ENCODE peak calls at places on chromosomes 12 and 14, in six cellular contexts. S, D, X, F, W and H are unnamed samples.

GRCh38 chr14:91749857-91750256 is 18.0 kb upstream of the CATSPERB start:
- DNase-seq in F (no peak), X (no peak), S (no peak), W (no peak), D (no peak), H (no peak)

GRCh38 chr12:56013482-56013881 is 7.4 kb upstream of the IKZF4 start:
- DNase-seq in S (no peak), X (no peak), D (no peak), F (no peak), W (no peak), H (no peak)

GRCh38 chr12:5085896-5086295 is 42.2 kb downstream of the KCNA5 start:
- DNase-seq in X (no peak), W (peak; percentile 97), D (no peak), F (no peak), S (peak; percentile 5), H (no peak)

GRCh38 chr12:96219700-96220206 is 25.6 kb downstream of the ELK3 start:
- DNase-seq in D (peak; percentile 77), F (peak; percentile 53), X (no peak), W (peak; percentile 98), S (peak; percentile 96), H (peak; percentile 100)

GRCh38 chr12:17358850-17359249 is 731.1 kb downstream of the RERGL start:
- DNase-seq in S (no peak), W (no peak), D (no peak), F (no peak), X (no peak), H (no peak)

GRCh38 chr12:5003025-5003666 is 40.5 kb upstream of the KCNA5 start:
- DNase-seq in S (peak; percentile 24), F (peak; percentile 54), X (peak; percentile 54), W (peak; percentile 50), D (peak; percentile 90), H (peak; percentile 73)

GRCh38 chr14:68236525-68236924 is 416.9 kb downstream of the RAD51B start:
- DNase-seq in S (no peak), D (no peak), F (no peak), W (no peak), X (no peak), H (no peak)

GRCh38 chr12:53749986-53750811 is 1.6 kb downstream of the CISTR start:
- DNase-seq in S (no peak), X (no peak), F (no peak), W (no peak), D (no peak), H (no peak)

GRCh38 chr12:113167868-113168267 is 17.4 kb downstream of the DDX54 start:
- DNase-seq in D (no peak), X (no peak), W (no peak), F (no peak), S (no peak), H (no peak)

GRCh38 chr14:23547924-23548323 is 3.6 kb downstream of the ZFHX2 start:
- DNase-seq in D (no peak), W (no peak), S (no peak), F (no peak), X (no peak), H (no peak)

GRCh38 chr12:4402996-4403395 is 23.5 kb upstream of the FGF23 start:
- DNase-seq in W (no peak), D (no peak), S (no peak), X (no peak), F (no peak), H (no peak)

GRCh38 chr14:32006267-32007110 is 70.6 kb upstream of the ARHGAP5 start:
- DNase-seq in S (peak; percentile 69), D (no peak), X (no peak), F (no peak), W (peak; percentile 19), H (peak; percentile 88)
- H3K23ac ChIP-seq in S (no peak overlapping the region), D (no peak overlapping the region), X (no peak overlapping the region), F (no peak overlapping the region), W (no peak overlapping the region), H (no peak overlapping the region)

DNA sequence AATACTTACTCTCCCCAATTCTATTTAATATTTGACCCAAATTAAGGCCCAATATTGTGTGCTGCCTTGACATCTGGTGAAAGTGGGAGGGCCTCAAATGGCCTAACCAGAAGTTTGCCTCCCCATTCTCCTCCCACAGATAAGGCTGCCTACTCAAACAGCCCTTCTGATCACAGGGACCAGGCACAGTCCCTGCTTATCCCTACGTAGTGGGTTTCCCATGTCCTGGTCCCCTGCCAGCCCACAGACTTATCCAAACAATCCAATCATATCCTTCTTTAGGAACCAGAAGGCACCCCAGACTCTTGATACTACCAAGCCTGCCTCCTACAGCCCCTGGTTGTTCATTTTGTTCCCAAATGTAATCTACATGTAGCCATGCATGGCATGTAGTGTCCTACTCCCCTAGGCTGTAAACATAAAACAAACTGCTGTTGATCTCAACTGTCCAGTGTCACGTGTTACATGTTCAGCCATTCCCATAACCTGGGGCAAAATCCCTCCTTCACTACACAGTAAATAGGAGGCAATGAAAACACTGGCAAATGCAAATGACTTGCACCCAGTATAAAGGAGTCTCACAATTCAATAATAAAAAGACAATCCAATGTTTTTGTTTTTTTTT is 49.3 kb downstream of the EEA1 start:
- DNase-seq in D (no peak), F (no peak), S (no peak), W (no peak), X (no peak), H (peak; percentile 64)
- H3K23ac ChIP-seq in D (no peak overlapping the region), F (no peak overlapping the region), S (no peak overlapping the region), W (no peak overlapping the region), X (no peak overlapping the region), H (no peak overlapping the region)

DNA sequence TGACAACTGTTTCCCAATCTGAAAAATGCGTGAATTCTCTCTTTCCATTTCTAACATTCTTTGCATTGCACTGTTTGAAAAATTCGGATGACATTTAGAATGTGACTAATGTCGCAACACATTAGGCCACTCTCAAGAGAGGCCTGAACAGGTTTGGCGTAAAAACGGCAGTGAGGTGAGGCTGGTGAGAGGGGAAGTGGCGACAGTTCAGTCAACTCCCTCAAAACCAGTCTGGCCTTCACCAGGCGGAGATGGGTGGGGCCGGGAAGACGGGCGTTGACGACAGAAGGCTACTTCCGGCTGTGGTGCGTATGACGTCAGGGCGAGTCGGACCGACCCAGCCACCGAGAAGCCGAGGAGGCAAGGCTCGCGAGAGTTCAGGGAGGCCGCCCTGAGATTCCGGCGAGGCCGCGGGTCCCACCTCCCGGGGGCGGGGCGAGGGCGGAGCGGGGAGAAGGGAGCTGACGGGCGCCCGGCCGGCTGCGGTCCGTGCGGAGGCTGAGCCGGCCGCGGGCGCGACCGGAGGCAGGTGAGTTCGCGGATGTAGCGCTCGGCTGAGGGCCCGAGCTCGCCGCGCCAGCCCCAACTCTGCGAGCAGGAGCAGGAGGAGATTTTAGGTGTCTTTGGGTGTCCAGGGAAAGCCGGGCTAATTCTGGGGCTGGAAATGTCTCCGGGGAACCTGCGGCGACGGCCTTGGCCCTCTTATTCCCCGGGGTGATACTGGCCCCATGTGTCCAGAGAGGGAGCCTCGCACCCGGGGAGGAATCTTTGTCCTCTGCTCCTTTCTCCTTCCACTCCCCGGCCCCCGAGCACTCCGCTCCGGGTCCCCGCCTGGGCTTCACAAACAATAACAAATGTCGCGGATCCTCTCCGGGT is at the start of gene STK38L:
- DNase-seq in D (peak; percentile 99), S (peak; percentile 94), X (peak; percentile 87), W (peak; percentile 93), F (peak; percentile 82), H (peak; percentile 99)
- H3K23ac ChIP-seq in D (no peak within 1 kb of the TSS), S (no peak within 1 kb of the TSS), X (peak within 1 kb of the TSS; percentile 58), W (peak within 1 kb of the TSS; percentile 98), F (no peak within 1 kb of the TSS), H (no peak within 1 kb of the TSS)

DNA sequence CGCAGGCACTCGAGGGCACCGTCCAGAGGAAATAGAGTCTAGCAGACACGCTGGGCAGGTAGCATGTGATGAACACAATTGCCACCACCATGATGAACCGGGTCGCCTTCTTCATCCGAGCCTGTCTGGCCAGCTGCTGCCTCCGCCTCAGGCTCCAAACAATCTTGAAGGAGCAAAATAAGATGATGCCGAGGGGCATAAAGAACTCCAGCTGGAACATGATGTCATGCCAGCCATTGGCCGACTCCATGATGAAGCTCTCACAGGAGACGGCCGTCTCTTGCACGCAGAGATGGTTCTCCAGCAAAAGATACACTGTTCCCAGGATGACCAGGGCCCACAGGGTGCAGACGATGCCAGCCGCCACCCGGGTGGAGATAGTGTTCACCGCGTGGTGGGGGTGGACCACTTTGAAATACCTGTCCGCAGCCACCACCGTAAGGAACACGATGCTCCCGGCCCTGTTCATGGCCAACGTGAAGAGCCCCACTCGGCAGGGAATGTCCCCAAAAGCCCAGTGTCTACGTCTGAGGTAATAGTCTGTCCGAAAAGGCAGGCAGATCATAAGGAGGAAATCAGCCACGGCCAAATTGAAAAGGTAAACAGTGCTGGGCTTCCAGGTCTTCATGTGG is 945 bp downstream of the HCAR1 start:
- DNase-seq in W (no peak), D (no peak), S (no peak), F (no peak), X (no peak), H (peak; percentile 94)
- H3K23ac ChIP-seq in W (no peak overlapping the region), D (no peak overlapping the region), S (no peak overlapping the region), F (no peak overlapping the region), X (no peak overlapping the region), H (no peak overlapping the region)

GRCh38 chr12:121792607-121793500 is 634 bp downstream of the RHOF start:
- DNase-seq in S (peak; percentile 31), F (no peak), W (no peak), X (no peak), D (no peak), H (no peak)
- H3K23ac ChIP-seq in S (no peak overlapping the region), F (no peak overlapping the region), W (no peak overlapping the region), X (peak overlapping the region; percentile 26), D (no peak overlapping the region), H (no peak overlapping the region)

DNA sequence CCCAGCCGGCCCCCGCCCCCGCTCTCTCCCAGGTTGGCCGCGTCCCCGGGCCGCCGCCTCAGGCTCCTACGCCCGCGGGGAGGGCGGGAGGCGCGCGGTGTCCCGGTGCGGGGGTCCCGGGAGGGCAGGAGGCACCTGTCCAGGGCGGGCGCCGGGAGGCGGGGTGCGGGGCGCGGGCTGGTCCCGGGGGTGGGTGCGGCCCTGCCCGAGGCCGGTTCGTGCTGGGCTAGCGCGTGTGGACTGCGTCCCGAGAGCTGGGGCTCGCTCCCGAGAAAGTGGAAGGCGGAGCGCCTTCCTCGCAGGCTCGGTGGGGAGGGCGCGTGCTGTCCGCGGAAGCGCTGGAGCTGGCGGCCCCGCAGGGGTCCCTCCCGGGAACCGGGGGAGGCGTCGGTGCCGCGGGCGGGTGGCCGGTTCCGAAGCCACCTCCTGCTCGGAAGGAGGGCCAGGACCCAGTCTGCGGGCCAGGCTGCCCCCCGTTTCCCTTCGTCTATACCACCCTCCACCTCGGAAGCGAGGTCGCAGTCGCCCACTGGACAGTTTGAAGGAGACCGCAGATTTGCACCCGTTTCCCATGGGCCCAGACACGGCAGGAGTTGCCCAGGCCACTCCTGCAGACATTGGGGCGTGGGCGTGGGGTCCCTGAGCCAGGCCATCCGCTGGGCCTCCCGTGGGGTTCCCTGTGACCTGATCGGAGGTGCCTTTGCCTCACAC is 636 bp downstream of the ZFYVE21 start:
- DNase-seq in F (no peak), W (no peak), X (no peak), S (peak; percentile 33), D (no peak), H (peak; percentile 28)
- H3K23ac ChIP-seq in F (no peak overlapping the region), W (peak overlapping the region; percentile 68), X (peak overlapping the region; percentile 80), S (no peak overlapping the region), D (no peak overlapping the region), H (no peak overlapping the region)

GRCh38 chr14:102222009-102222575 is 82.4 kb downstream of the WDR20 start:
- DNase-seq in F (no peak), X (no peak), D (no peak), S (no peak), W (no peak), H (no peak)
- H3K23ac ChIP-seq in F (no peak overlapping the region), X (no peak overlapping the region), D (no peak overlapping the region), S (no peak overlapping the region), W (no peak overlapping the region), H (no peak overlapping the region)